ENCODE peak calls at places on chromosomes 13 and 19, in four cellular contexts. One of them, this sample, is unnamed.
A peak's percentile ranks its signal among the peaks of the same experiment; 100 is the strongest.

GRCh38 chr19:31126236-31126635 is 223.0 kb downstream of the TSHZ3 start:
- DNase-seq in IMR-90: no peak
- DNase-seq in H1: no peak
- DNase-seq in mesendoderm: no peak
- DNase-seq in this sample: no peak

GRCh38 chr13:101916108-101916757 is 463.8 kb downstream of the ITGBL1 start:
- DNase-seq in IMR-90: no peak
- DNase-seq in H1: peak; percentile 43
- DNase-seq in mesendoderm: peak; percentile 74
- DNase-seq in this sample: peak; percentile 77

GRCh38 chr13:60933638-60934037 is 482.0 kb downstream of the PCDH20 start:
- DNase-seq in IMR-90: no peak
- DNase-seq in H1: no peak
- DNase-seq in mesendoderm: no peak
- DNase-seq in this sample: no peak

GRCh38 chr13:113998781-113999617 is 25.1 kb upstream of the C13orf46 start:
- DNase-seq in IMR-90: no peak
- DNase-seq in H1: no peak
- DNase-seq in mesendoderm: no peak
- DNase-seq in this sample: no peak

GRCh38 chr13:24053505-24054251 is 106.8 kb upstream of the SPATA13 start:
- DNase-seq in IMR-90: peak; percentile 68
- DNase-seq in H1: peak; percentile 49
- DNase-seq in mesendoderm: peak; percentile 94
- DNase-seq in this sample: peak; percentile 87

GRCh38 chr13:39590466-39591036 is 12.4 kb downstream of the LHFPL6 start:
- DNase-seq in IMR-90: no peak
- DNase-seq in H1: no peak
- DNase-seq in mesendoderm: peak; percentile 48
- DNase-seq in this sample: no peak

GRCh38 chr19:5048091-5048726 is 79.3 kb downstream of the KDM4B start:
- DNase-seq in IMR-90: peak; percentile 67
- DNase-seq in H1: peak; percentile 65
- DNase-seq in mesendoderm: peak; percentile 90
- DNase-seq in this sample: peak; percentile 88

GRCh38 chr13:25286969-25287961 is at the start of gene MTMR6:
- DNase-seq in IMR-90: peak; percentile 82
- DNase-seq in H1: peak; percentile 63
- DNase-seq in mesendoderm: peak; percentile 91
- DNase-seq in this sample: peak; percentile 88

GRCh38 chr13:98910501-98910951 is 67.3 kb downstream of the DOCK9 start:
- DNase-seq in IMR-90: peak; percentile 70
- DNase-seq in H1: no peak
- DNase-seq in mesendoderm: peak; percentile 67
- DNase-seq in this sample: no peak

GRCh38 chr19:41892173-41892902 is 9.4 kb downstream of the ARHGEF1 start:
- DNase-seq in IMR-90: no peak
- DNase-seq in H1: no peak
- DNase-seq in mesendoderm: no peak
- DNase-seq in this sample: no peak

GRCh38 chr19:741506-742131 is 9.3 kb upstream of the MISP start:
- DNase-seq in IMR-90: no peak
- DNase-seq in H1: peak; percentile 31
- DNase-seq in mesendoderm: peak; percentile 85
- DNase-seq in this sample: peak; percentile 65

GRCh38 chr19:52995711-52996110 is 18.0 kb upstream of the ERVV-1 start:
- DNase-seq in IMR-90: no peak
- DNase-seq in H1: no peak
- DNase-seq in mesendoderm: no peak
- DNase-seq in this sample: no peak
- H4K5ac ChIP-seq in IMR-90: no peak overlapping the region
- H4K5ac ChIP-seq in H1: no peak overlapping the region
- H4K5ac ChIP-seq in mesendoderm: no peak overlapping the region
- H4K5ac ChIP-seq in this sample: no peak overlapping the region

GRCh38 chr19:47661161-47661560 is 52.1 kb upstream of the EHD2 start:
- DNase-seq in IMR-90: no peak
- DNase-seq in H1: no peak
- DNase-seq in mesendoderm: no peak
- DNase-seq in this sample: no peak
- H3K27ac ChIP-seq in IMR-90: no peak overlapping the region
- H3K27ac ChIP-seq in H1: no peak overlapping the region
- H3K27ac ChIP-seq in mesendoderm: no peak overlapping the region
- H3K27ac ChIP-seq in this sample: no peak overlapping the region

GRCh38 chr19:28449803-28450202 is 763.1 kb downstream of the UQCRFS1 start:
- DNase-seq in IMR-90: no peak
- DNase-seq in H1: no peak
- DNase-seq in mesendoderm: no peak
- DNase-seq in this sample: no peak
- H3K56ac ChIP-seq in IMR-90: no peak overlapping the region
- H3K56ac ChIP-seq in H1: no peak overlapping the region
- H3K56ac ChIP-seq in mesendoderm: no peak overlapping the region
- H3K56ac ChIP-seq in this sample: no peak overlapping the region

DNA sequence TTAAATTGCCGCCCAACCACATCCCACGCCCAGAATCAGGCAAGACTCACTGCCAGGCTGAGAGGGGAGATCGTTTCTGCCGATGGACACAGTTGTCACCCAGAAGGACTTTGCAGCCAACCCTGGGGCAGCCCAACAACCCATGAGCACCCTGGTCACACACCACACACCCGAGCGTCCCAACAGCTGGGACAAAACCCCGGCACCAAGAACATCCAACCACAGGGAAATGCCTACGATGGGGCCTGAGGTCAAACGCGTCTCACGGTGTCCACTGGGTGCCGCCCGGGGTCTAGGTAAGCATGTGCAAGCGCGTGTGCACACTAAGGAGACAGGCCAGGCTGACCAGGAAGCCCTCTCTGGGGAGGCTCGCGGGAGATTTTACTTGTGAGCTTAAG is 13.0 kb downstream of the LMNB2 start:
- DNase-seq in IMR-90: no peak
- DNase-seq in H1: no peak
- DNase-seq in mesendoderm: no peak
- DNase-seq in this sample: no peak
- H4K5ac ChIP-seq in IMR-90: no peak overlapping the region
- H4K5ac ChIP-seq in H1: no peak overlapping the region
- H4K5ac ChIP-seq in mesendoderm: no peak overlapping the region
- H4K5ac ChIP-seq in this sample: no peak overlapping the region

GRCh38 chr13:48151766-48152165 is 56.9 kb upstream of the MED4 start:
- DNase-seq in IMR-90: no peak
- DNase-seq in H1: no peak
- DNase-seq in mesendoderm: no peak
- DNase-seq in this sample: no peak

GRCh38 chr13:48155850-48156249 is 60.9 kb upstream of the MED4 start:
- DNase-seq in IMR-90: peak; percentile 33
- DNase-seq in H1: no peak
- DNase-seq in mesendoderm: no peak
- DNase-seq in this sample: no peak

GRCh38 chr13:48154671-48155070 is 59.8 kb upstream of the MED4 start:
- DNase-seq in IMR-90: no peak
- DNase-seq in H1: no peak
- DNase-seq in mesendoderm: no peak
- DNase-seq in this sample: no peak

GRCh38 chr13:48153186-48153585 is 58.3 kb upstream of the MED4 start:
- DNase-seq in IMR-90: no peak
- DNase-seq in H1: no peak
- DNase-seq in mesendoderm: no peak
- DNase-seq in this sample: no peak

GRCh38 chr13:48151343-48151742 is 56.4 kb upstream of the MED4 start:
- DNase-seq in IMR-90: no peak
- DNase-seq in H1: no peak
- DNase-seq in mesendoderm: no peak
- DNase-seq in this sample: no peak
- H3K27ac ChIP-seq in IMR-90: no peak overlapping the region
- H3K27ac ChIP-seq in H1: no peak overlapping the region
- H3K27ac ChIP-seq in mesendoderm: no peak overlapping the region
- H3K27ac ChIP-seq in this sample: no peak overlapping the region

DNA sequence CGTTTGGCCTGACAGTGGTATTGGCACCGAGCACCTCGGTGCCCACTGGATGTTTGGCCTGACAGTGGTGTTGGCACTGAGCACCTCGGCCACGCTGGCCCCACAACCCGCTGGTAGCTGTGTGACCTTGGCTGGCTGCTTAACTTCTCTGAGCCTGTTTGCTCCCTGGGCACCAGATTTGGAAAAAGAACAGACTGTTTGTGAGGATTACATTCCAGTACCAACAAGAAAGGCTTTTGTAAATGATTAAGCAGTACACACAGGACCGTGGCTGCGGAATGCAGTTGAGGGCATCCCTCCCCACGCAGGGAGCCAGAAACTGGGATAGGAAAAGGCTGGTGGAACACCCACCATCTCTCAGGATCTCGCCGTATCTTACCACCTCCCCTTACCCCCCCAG is 31.9 kb downstream of the SLC25A42 start:
- DNase-seq in IMR-90: no peak
- DNase-seq in H1: no peak
- DNase-seq in mesendoderm: no peak
- DNase-seq in this sample: no peak
- H3K56ac ChIP-seq in IMR-90: no peak overlapping the region
- H3K56ac ChIP-seq in H1: no peak overlapping the region
- H3K56ac ChIP-seq in mesendoderm: no peak overlapping the region
- H3K56ac ChIP-seq in this sample: no peak overlapping the region

DNA sequence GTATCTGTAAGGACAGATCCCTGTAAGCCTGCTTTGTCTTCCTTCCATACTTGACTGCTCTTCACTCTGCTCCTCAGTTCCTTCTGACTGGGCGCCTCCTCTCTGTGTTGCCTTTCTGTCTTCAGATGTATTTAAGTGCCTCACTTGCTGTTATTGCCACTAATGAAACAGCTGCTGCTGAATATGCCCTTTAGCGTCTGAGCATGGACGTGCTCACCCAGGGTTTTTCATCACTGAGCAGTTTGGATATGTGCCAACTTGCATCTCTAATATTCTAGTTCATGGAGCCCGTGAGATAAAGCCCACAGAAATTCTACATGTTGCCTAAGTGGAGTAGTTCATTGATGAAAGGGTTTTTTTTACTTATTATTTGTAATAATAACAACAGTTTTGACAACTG is 198.2 kb downstream of the MYO16 start:
- DNase-seq in IMR-90: no peak
- DNase-seq in H1: no peak
- DNase-seq in mesendoderm: no peak
- DNase-seq in this sample: no peak
- H4K5ac ChIP-seq in IMR-90: no peak overlapping the region
- H4K5ac ChIP-seq in H1: no peak overlapping the region
- H4K5ac ChIP-seq in mesendoderm: no peak overlapping the region
- H4K5ac ChIP-seq in this sample: no peak overlapping the region

GRCh38 chr13:45775401-45775963 is 73.4 kb downstream of the CBY2 start:
- DNase-seq in IMR-90: no peak
- DNase-seq in H1: no peak
- DNase-seq in mesendoderm: no peak
- DNase-seq in this sample: no peak

GRCh38 chr13:45770886-45771285 is 68.8 kb downstream of the CBY2 start:
- DNase-seq in IMR-90: no peak
- DNase-seq in H1: no peak
- DNase-seq in mesendoderm: no peak
- DNase-seq in this sample: no peak

GRCh38 chr13:45773944-45774343 is 71.8 kb downstream of the CBY2 start:
- DNase-seq in IMR-90: no peak
- DNase-seq in H1: no peak
- DNase-seq in mesendoderm: no peak
- DNase-seq in this sample: no peak

GRCh38 chr13:45769072-45769471 is 67.0 kb downstream of the CBY2 start:
- DNase-seq in IMR-90: no peak
- DNase-seq in H1: no peak
- DNase-seq in mesendoderm: peak; percentile 64
- DNase-seq in this sample: no peak

GRCh38 chr13:45773236-45773635 is 71.1 kb downstream of the CBY2 start:
- DNase-seq in IMR-90: peak; percentile 79
- DNase-seq in H1: no peak
- DNase-seq in mesendoderm: no peak
- DNase-seq in this sample: no peak
- H3K27ac ChIP-seq in IMR-90: peak overlapping the region; percentile 89
- H3K27ac ChIP-seq in H1: no peak overlapping the region
- H3K27ac ChIP-seq in mesendoderm: no peak overlapping the region
- H3K27ac ChIP-seq in this sample: no peak overlapping the region

GRCh38 chr19:39124136-39124764 is 1.3 kb upstream of the PAK4 start:
- DNase-seq in IMR-90: no peak
- DNase-seq in H1: no peak
- DNase-seq in mesendoderm: peak; percentile 48
- DNase-seq in this sample: no peak
- H3K56ac ChIP-seq in IMR-90: no peak overlapping the region
- H3K56ac ChIP-seq in H1: no peak overlapping the region
- H3K56ac ChIP-seq in mesendoderm: peak overlapping the region; percentile 56
- H3K56ac ChIP-seq in this sample: no peak overlapping the region

GRCh38 chr13:91196958-91197357 is 150.5 kb upstream of the MIR17HG start:
- DNase-seq in IMR-90: no peak
- DNase-seq in H1: no peak
- DNase-seq in mesendoderm: no peak
- DNase-seq in this sample: no peak

GRCh38 chr13:91200486-91200885 is 147.0 kb upstream of the MIR17HG start:
- DNase-seq in IMR-90: no peak
- DNase-seq in H1: no peak
- DNase-seq in mesendoderm: peak; percentile 79
- DNase-seq in this sample: no peak

GRCh38 chr13:91199866-91200265 is 147.6 kb upstream of the MIR17HG start:
- DNase-seq in IMR-90: no peak
- DNase-seq in H1: no peak
- DNase-seq in mesendoderm: no peak
- DNase-seq in this sample: no peak

GRCh38 chr13:91193358-91193757 is 154.1 kb upstream of the MIR17HG start:
- DNase-seq in IMR-90: no peak
- DNase-seq in H1: no peak
- DNase-seq in mesendoderm: no peak
- DNase-seq in this sample: no peak

DNA sequence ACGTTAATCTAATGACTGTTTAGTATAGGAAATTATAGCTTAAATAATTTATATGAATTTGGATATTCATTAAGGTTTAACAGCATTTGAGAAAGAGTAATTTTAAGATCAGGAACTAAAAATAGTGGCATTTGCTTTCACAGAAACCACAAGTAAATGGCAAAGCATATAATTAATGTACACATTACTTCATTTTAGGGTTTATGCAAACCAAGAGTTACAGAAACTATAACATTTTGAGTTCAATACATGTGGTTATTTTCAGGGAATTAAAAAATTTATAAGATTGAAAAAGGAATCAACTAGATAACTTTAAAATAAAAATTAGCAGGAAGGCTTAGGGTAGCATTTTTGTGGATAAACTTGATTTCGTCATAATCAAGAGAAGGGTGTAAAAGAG is 151.7 kb upstream of the MIR17HG start:
- DNase-seq in IMR-90: no peak
- DNase-seq in H1: no peak
- DNase-seq in mesendoderm: no peak
- DNase-seq in this sample: no peak
- H4K5ac ChIP-seq in IMR-90: no peak overlapping the region
- H4K5ac ChIP-seq in H1: no peak overlapping the region
- H4K5ac ChIP-seq in mesendoderm: no peak overlapping the region
- H4K5ac ChIP-seq in this sample: no peak overlapping the region